ENCODE peak calls at places on chromosome 2, in eight cellular contexts. One of them, this sample, is unnamed.

GRCh38 chr2:183532514-183532913 is 408.3 kb downstream of the NUP35 start:
- DNase-seq in SK-N-SH: no peak
- DNase-seq in osteoblast: no peak
- DNase-seq in lower lobe of right lung: no peak
- DNase-seq in lung: no peak
- DNase-seq in HAP-1: no peak
- DNase-seq in PC-9: peak; percentile 68
- DNase-seq in A673: no peak
- DNase-seq in this sample: no peak

GRCh38 chr2:16662440-16662839 is 3.2 kb downstream of the CYRIA start:
- DNase-seq in SK-N-SH: no peak
- DNase-seq in osteoblast: no peak
- DNase-seq in lower lobe of right lung: no peak
- DNase-seq in lung: no peak
- DNase-seq in HAP-1: no peak
- DNase-seq in PC-9: peak; percentile 23
- DNase-seq in A673: peak; percentile 66
- DNase-seq in this sample: no peak

GRCh38 chr2:122519366-122519765 is 763.9 kb downstream of the TSN start:
- DNase-seq in SK-N-SH: no peak
- DNase-seq in osteoblast: no peak
- DNase-seq in lower lobe of right lung: no peak
- DNase-seq in lung: no peak
- DNase-seq in HAP-1: no peak
- DNase-seq in PC-9: no peak
- DNase-seq in A673: no peak
- DNase-seq in this sample: no peak

GRCh38 chr2:203887680-203888079 is 20.1 kb downstream of the CTLA4 start:
- DNase-seq in SK-N-SH: no peak
- DNase-seq in osteoblast: no peak
- DNase-seq in lower lobe of right lung: no peak
- DNase-seq in lung: no peak
- DNase-seq in HAP-1: no peak
- DNase-seq in PC-9: no peak
- DNase-seq in A673: no peak
- DNase-seq in this sample: no peak

GRCh38 chr2:68971591-68972231 is 2.7 kb upstream of the GKN1 start:
- DNase-seq in SK-N-SH: no peak
- DNase-seq in osteoblast: peak; percentile 84
- DNase-seq in lower lobe of right lung: no peak
- DNase-seq in lung: no peak
- DNase-seq in HAP-1: no peak
- DNase-seq in PC-9: peak; percentile 89
- DNase-seq in A673: no peak
- DNase-seq in this sample: no peak

GRCh38 chr2:112996635-112997034 is 8.6 kb upstream of the IL36A start:
- DNase-seq in SK-N-SH: no peak
- DNase-seq in osteoblast: no peak
- DNase-seq in lower lobe of right lung: no peak
- DNase-seq in lung: no peak
- DNase-seq in HAP-1: no peak
- DNase-seq in PC-9: no peak
- DNase-seq in A673: no peak
- DNase-seq in this sample: no peak

GRCh38 chr2:233416706-233417105 is 62.4 kb downstream of the DGKD start:
- DNase-seq in SK-N-SH: no peak
- DNase-seq in osteoblast: no peak
- DNase-seq in lower lobe of right lung: no peak
- DNase-seq in lung: no peak
- DNase-seq in HAP-1: no peak
- DNase-seq in PC-9: no peak
- DNase-seq in A673: no peak
- DNase-seq in this sample: no peak

GRCh38 chr2:240170354-240170735 is 29.9 kb upstream of the OTOS start:
- DNase-seq in SK-N-SH: no peak
- DNase-seq in osteoblast: peak; percentile 76
- DNase-seq in lower lobe of right lung: no peak
- DNase-seq in lung: no peak
- DNase-seq in HAP-1: peak; percentile 34
- DNase-seq in PC-9: no peak
- DNase-seq in A673: no peak
- DNase-seq in this sample: no peak

DNA sequence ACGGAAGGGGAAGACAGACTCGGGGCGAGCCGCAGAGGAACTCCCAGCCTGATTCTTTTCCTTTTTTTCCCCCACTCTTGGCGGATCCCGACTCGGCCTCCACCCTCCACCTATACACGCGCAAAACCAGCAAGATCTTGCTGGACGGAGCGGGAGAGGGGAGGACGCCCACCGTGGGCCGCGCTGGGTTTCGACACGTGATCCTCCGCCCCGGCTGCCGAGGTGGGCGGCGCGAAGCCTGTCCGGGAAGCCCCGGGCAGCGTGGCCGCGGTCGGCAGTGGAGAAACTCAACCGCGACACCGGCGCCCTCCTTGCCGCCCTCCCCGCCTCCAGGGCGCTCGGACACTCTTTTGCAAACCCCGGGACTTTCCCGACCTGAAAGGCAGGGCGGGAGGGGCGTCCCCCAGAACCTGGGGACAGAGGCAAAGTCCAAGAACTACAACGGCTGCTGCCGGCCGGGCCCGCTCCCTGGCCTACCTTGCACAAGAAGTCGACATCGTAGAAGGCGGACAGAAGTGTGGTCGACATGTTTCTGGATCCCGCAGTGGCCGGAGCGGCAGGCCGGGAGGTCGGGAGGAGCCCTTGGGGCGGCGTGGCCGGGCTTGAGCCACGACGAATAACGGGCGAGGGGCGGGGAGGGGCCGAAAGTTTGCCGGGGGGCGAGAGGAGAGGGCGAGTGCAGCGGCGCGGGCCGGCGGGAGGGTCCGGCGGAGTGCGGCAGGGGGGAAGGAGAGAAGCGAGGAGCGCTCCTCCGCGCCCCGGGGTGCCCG is 433 bp downstream of the ZFP36L2 start:
- DNase-seq in SK-N-SH: peak; percentile 89
- DNase-seq in osteoblast: peak; percentile 97
- DNase-seq in lower lobe of right lung: peak; percentile 85
- DNase-seq in lung: peak; percentile 71
- DNase-seq in HAP-1: peak; percentile 71
- DNase-seq in PC-9: peak; percentile 71
- DNase-seq in A673: peak; percentile 68
- DNase-seq in this sample: no peak
- H3K36me3 ChIP-seq in SK-N-SH: peaks cover 39% of the 10 kb centered on the region
- H3K36me3 ChIP-seq in osteoblast: peaks cover 36% of the 10 kb centered on the region
- H3K36me3 ChIP-seq in lower lobe of right lung: peaks cover 45% of the 10 kb centered on the region
- H3K36me3 ChIP-seq in lung: peaks cover 4% of the 10 kb centered on the region
- H3K36me3 ChIP-seq in HAP-1: peaks cover 48% of the 10 kb centered on the region
- H3K36me3 ChIP-seq in PC-9: peaks cover 19% of the 10 kb centered on the region
- H3K36me3 ChIP-seq in A673: peaks cover 19% of the 10 kb centered on the region
- H3K36me3 ChIP-seq in this sample: peaks cover 21% of the 10 kb centered on the region

DNA sequence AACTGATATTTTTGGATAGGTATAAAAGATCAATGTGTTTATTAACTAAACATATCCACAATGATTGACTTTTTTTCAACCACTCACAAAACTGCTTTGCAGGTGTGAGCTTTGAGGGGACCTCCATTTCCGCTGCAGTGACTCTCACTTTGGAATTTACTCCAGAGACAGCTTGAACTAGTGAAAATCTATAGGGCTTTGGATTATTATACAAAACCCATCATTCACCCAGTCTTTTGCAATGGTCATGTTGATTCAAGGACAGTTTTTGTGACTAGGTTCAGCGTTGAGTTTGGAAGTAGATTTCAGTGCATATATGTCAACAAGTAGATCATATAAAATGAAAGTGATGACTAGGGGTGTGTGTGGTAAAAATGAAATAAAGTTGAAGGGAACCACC is 87.7 kb downstream of the EHBP1 start:
- DNase-seq in SK-N-SH: no peak
- DNase-seq in osteoblast: no peak
- DNase-seq in lower lobe of right lung: no peak
- DNase-seq in lung: no peak
- DNase-seq in HAP-1: no peak
- DNase-seq in PC-9: no peak
- DNase-seq in A673: no peak
- DNase-seq in this sample: no peak
- H3K4me1 ChIP-seq in SK-N-SH: no peaks in the 10 kb centered on the region
- H3K4me1 ChIP-seq in osteoblast: peaks cover 8% of the 10 kb centered on the region
- H3K4me1 ChIP-seq in lower lobe of right lung: peaks cover 5% of the 10 kb centered on the region
- H3K4me1 ChIP-seq in lung: no peaks in the 10 kb centered on the region
- H3K4me1 ChIP-seq in HAP-1: no peaks in the 10 kb centered on the region
- H3K4me1 ChIP-seq in PC-9: peaks cover 16% of the 10 kb centered on the region
- H3K4me1 ChIP-seq in A673: no peaks in the 10 kb centered on the region
- H3K4me1 ChIP-seq in this sample: no peaks in the 10 kb centered on the region

GRCh38 chr2:137157851-137158250 is 392.5 kb downstream of the THSD7B start:
- DNase-seq in SK-N-SH: no peak
- DNase-seq in osteoblast: no peak
- DNase-seq in lower lobe of right lung: no peak
- DNase-seq in lung: no peak
- DNase-seq in HAP-1: no peak
- DNase-seq in PC-9: no peak
- DNase-seq in A673: no peak
- DNase-seq in this sample: no peak

GRCh38 chr2:137161250-137161649 is 395.9 kb downstream of the THSD7B start:
- DNase-seq in SK-N-SH: no peak
- DNase-seq in osteoblast: no peak
- DNase-seq in lower lobe of right lung: no peak
- DNase-seq in lung: no peak
- DNase-seq in HAP-1: no peak
- DNase-seq in PC-9: no peak
- DNase-seq in A673: no peak
- DNase-seq in this sample: no peak

GRCh38 chr2:137151731-137152130 is 386.4 kb downstream of the THSD7B start:
- DNase-seq in SK-N-SH: no peak
- DNase-seq in osteoblast: no peak
- DNase-seq in lower lobe of right lung: no peak
- DNase-seq in lung: no peak
- DNase-seq in HAP-1: no peak
- DNase-seq in PC-9: no peak
- DNase-seq in A673: no peak
- DNase-seq in this sample: peak; percentile 32

DNA sequence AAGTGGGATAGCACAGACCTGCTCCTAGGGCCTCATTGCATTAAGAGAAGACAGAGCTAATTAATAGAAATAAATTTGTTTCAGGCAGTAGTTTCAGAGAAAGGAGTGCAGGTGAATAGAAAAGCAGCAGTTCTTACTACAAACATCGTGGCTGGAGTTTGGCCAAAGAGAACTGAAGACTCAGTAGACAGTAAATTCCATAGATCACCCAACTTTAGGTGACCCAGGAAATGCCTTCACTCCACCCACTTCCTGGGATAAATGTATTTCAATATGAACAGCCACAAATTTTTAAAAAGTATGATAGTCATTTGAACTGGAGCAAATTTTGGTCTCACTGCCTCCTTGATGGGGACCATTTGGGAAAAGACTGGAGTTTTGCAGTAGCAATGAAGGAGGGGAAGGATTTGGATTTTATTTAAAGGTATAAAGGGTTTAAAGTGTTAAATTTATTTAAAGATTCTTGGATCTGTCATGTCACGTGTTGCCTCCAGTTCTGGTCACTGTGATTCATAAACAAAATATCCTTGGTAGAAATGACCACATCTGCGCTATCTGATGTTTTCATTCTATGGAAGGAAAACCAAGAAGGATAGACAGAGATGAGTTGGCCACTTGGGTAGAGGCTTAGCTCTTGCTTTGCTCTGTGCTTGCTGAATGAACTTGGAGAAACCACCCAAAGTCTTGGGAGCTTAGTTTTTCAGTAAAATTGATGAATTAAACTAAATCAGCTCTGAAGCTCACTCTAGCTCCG is 390.2 kb downstream of the THSD7B start:
- DNase-seq in SK-N-SH: no peak
- DNase-seq in osteoblast: peak; percentile 50
- DNase-seq in lower lobe of right lung: no peak
- DNase-seq in lung: no peak
- DNase-seq in HAP-1: no peak
- DNase-seq in PC-9: no peak
- DNase-seq in A673: no peak
- DNase-seq in this sample: no peak
- H3K36me3 ChIP-seq in SK-N-SH: no peaks in the 10 kb centered on the region
- H3K36me3 ChIP-seq in osteoblast: no peaks in the 10 kb centered on the region
- H3K36me3 ChIP-seq in lower lobe of right lung: no peaks in the 10 kb centered on the region
- H3K36me3 ChIP-seq in lung: no peaks in the 10 kb centered on the region
- H3K36me3 ChIP-seq in HAP-1: no peaks in the 10 kb centered on the region
- H3K36me3 ChIP-seq in PC-9: no peaks in the 10 kb centered on the region
- H3K36me3 ChIP-seq in A673: no peaks in the 10 kb centered on the region
- H3K36me3 ChIP-seq in this sample: no peaks in the 10 kb centered on the region

GRCh38 chr2:222715729-222716128 is 44.3 kb downstream of the MOGAT1 start:
- DNase-seq in SK-N-SH: no peak
- DNase-seq in osteoblast: no peak
- DNase-seq in lower lobe of right lung: no peak
- DNase-seq in lung: no peak
- DNase-seq in HAP-1: no peak
- DNase-seq in PC-9: no peak
- DNase-seq in A673: no peak
- DNase-seq in this sample: no peak

GRCh38 chr2:222709191-222709891 is 37.9 kb downstream of the MOGAT1 start:
- DNase-seq in SK-N-SH: no peak
- DNase-seq in osteoblast: peak; percentile 88
- DNase-seq in lower lobe of right lung: peak; percentile 75
- DNase-seq in lung: peak; percentile 57
- DNase-seq in HAP-1: peak; percentile 78
- DNase-seq in PC-9: peak; percentile 57
- DNase-seq in A673: peak; percentile 94
- DNase-seq in this sample: peak; percentile 96

GRCh38 chr2:222713007-222713406 is 41.5 kb downstream of the MOGAT1 start:
- DNase-seq in SK-N-SH: no peak
- DNase-seq in osteoblast: peak; percentile 30
- DNase-seq in lower lobe of right lung: no peak
- DNase-seq in lung: no peak
- DNase-seq in HAP-1: no peak
- DNase-seq in PC-9: no peak
- DNase-seq in A673: no peak
- DNase-seq in this sample: no peak

GRCh38 chr2:222711315-222711940 is 40.0 kb downstream of the MOGAT1 start:
- DNase-seq in SK-N-SH: no peak
- DNase-seq in osteoblast: no peak
- DNase-seq in lower lobe of right lung: no peak
- DNase-seq in lung: no peak
- DNase-seq in HAP-1: no peak
- DNase-seq in PC-9: no peak
- DNase-seq in A673: no peak
- DNase-seq in this sample: no peak

DNA sequence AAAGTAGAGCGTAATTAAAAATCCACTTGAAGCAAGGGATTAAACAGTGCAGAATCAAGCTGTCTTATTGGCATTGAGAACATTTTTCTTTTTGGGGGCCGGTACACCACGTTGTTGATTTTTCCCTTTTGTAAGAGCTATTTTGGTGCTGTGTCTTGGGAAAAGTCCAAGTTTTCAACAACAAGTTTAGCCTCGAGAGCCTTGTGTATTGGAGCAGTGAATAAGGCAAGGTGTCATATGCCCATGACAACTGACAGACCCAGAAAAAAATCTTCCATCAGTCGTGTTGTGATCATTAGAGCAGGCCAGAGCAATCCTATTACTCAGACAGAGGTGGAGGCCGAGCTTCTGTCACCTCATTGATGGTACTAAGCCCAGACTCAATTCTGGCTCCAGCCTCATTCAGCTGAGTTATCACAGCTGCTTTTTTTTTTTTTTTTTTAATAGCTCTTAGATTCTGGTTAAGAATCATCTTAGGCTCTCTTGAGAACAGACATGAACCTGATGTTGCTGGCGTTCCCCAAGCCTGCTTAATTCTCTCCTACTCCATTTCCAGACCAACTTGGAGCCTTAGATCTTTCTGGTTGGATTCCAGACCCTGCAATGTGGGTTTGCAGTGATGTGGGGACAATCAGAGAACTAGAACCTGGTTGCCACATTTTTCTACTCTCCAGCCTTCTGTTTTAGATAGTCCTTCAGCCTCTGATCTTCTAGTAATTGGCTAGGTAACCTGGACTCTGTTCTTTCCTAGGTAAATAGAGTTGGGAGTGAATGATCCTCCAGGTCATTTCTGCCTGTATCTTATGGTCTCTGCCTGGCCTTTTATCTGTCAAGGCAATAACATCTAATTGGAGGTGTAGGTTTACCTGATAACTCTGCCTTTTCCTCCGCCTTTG is 43.2 kb downstream of the MOGAT1 start:
- DNase-seq in SK-N-SH: no peak
- DNase-seq in osteoblast: peak; percentile 82
- DNase-seq in lower lobe of right lung: no peak
- DNase-seq in lung: no peak
- DNase-seq in HAP-1: no peak
- DNase-seq in PC-9: no peak
- DNase-seq in A673: no peak
- DNase-seq in this sample: peak; percentile 31
- H3K4me1 ChIP-seq in SK-N-SH: no peaks in the 10 kb centered on the region
- H3K4me1 ChIP-seq in osteoblast: no peaks in the 10 kb centered on the region
- H3K4me1 ChIP-seq in lower lobe of right lung: peaks cover 15% of the 10 kb centered on the region
- H3K4me1 ChIP-seq in lung: peaks cover 2% of the 10 kb centered on the region
- H3K4me1 ChIP-seq in HAP-1: peaks cover 3% of the 10 kb centered on the region
- H3K4me1 ChIP-seq in PC-9: no peaks in the 10 kb centered on the region
- H3K4me1 ChIP-seq in A673: peaks cover 8% of the 10 kb centered on the region
- H3K4me1 ChIP-seq in this sample: peaks cover 20% of the 10 kb centered on the region